ENCODE peak calls at places on chromosomes 7 and 10, in six cellular contexts. One of them, this sample, is unnamed.

GRCh38 chr10:97921581-97922377 is 72.1 kb downstream of the GOLGA7B start:
- DNase-seq in HCT116: no peak
- DNase-seq in PC-3: no peak
- DNase-seq in SK-N-SH: no peak
- DNase-seq in GM23248: peak; percentile 44
- DNase-seq in neural progenitor cell: no peak
- DNase-seq in this sample: no peak

GRCh38 chr7:138164804-138165203 is 88.5 kb downstream of the AKR1D1 start:
- DNase-seq in HCT116: no peak
- DNase-seq in PC-3: no peak
- DNase-seq in SK-N-SH: no peak
- DNase-seq in GM23248: no peak
- DNase-seq in neural progenitor cell: no peak
- DNase-seq in this sample: no peak

GRCh38 chr7:122674502-122674901 is 24.4 kb downstream of the RNF133 start:
- DNase-seq in HCT116: no peak
- DNase-seq in PC-3: peak; percentile 41
- DNase-seq in SK-N-SH: no peak
- DNase-seq in GM23248: peak; percentile 61
- DNase-seq in neural progenitor cell: no peak
- DNase-seq in this sample: no peak

GRCh38 chr7:136183981-136184380 is 206.8 kb upstream of the MTPN start:
- DNase-seq in HCT116: no peak
- DNase-seq in PC-3: peak; percentile 3
- DNase-seq in SK-N-SH: no peak
- DNase-seq in GM23248: peak; percentile 13
- DNase-seq in neural progenitor cell: peak; percentile 45
- DNase-seq in this sample: no peak

GRCh38 chr10:26468691-26469090 is 30.6 kb downstream of the APBB1IP start:
- DNase-seq in HCT116: no peak
- DNase-seq in PC-3: no peak
- DNase-seq in SK-N-SH: no peak
- DNase-seq in GM23248: peak; percentile 42
- DNase-seq in neural progenitor cell: no peak
- DNase-seq in this sample: no peak

GRCh38 chr7:112990619-112991018 is 96.0 kb downstream of the GPR85 start:
- DNase-seq in HCT116: no peak
- DNase-seq in PC-3: peak; percentile 34
- DNase-seq in SK-N-SH: no peak
- DNase-seq in GM23248: peak; percentile 68
- DNase-seq in neural progenitor cell: no peak
- DNase-seq in this sample: no peak

GRCh38 chr7:34895202-34895601 is 142.1 kb downstream of the DPY19L1 start:
- DNase-seq in HCT116: no peak
- DNase-seq in PC-3: no peak
- DNase-seq in SK-N-SH: no peak
- DNase-seq in GM23248: no peak
- DNase-seq in neural progenitor cell: no peak
- DNase-seq in this sample: no peak

GRCh38 chr10:63005246-63005645 is 127.9 kb upstream of the NRBF2 start:
- DNase-seq in HCT116: no peak
- DNase-seq in PC-3: peak; percentile 97
- DNase-seq in SK-N-SH: no peak
- DNase-seq in GM23248: peak; percentile 77
- DNase-seq in neural progenitor cell: no peak
- DNase-seq in this sample: no peak

GRCh38 chr7:14403587-14403986 is 414.1 kb upstream of the ETV1 start:
- DNase-seq in HCT116: no peak
- DNase-seq in PC-3: no peak
- DNase-seq in SK-N-SH: no peak
- DNase-seq in GM23248: no peak
- DNase-seq in neural progenitor cell: no peak
- DNase-seq in this sample: no peak

GRCh38 chr10:28367865-28368541 is 65.1 kb upstream of the MPP7 start:
- DNase-seq in HCT116: no peak
- DNase-seq in PC-3: no peak
- DNase-seq in SK-N-SH: no peak
- DNase-seq in GM23248: no peak
- DNase-seq in neural progenitor cell: no peak
- DNase-seq in this sample: peak; percentile 87

GRCh38 chr10:28367419-28367818 is 64.6 kb upstream of the MPP7 start:
- DNase-seq in HCT116: no peak
- DNase-seq in PC-3: no peak
- DNase-seq in SK-N-SH: no peak
- DNase-seq in GM23248: no peak
- DNase-seq in neural progenitor cell: no peak
- DNase-seq in this sample: no peak

GRCh38 chr10:28370107-28370835 is 67.4 kb upstream of the MPP7 start:
- DNase-seq in HCT116: no peak
- DNase-seq in PC-3: no peak
- DNase-seq in SK-N-SH: no peak
- DNase-seq in GM23248: no peak
- DNase-seq in neural progenitor cell: no peak
- DNase-seq in this sample: no peak

GRCh38 chr10:28365840-28366239 is 63.0 kb upstream of the MPP7 start:
- DNase-seq in HCT116: no peak
- DNase-seq in PC-3: no peak
- DNase-seq in SK-N-SH: no peak
- DNase-seq in GM23248: no peak
- DNase-seq in neural progenitor cell: no peak
- DNase-seq in this sample: no peak

GRCh38 chr10:28366943-28367342 is 64.1 kb upstream of the MPP7 start:
- DNase-seq in HCT116: no peak
- DNase-seq in PC-3: no peak
- DNase-seq in SK-N-SH: no peak
- DNase-seq in GM23248: no peak
- DNase-seq in neural progenitor cell: no peak
- DNase-seq in this sample: no peak
- TF ChIP-seq EZH2phosphoT487 in HCT116: no peak
- TF ChIP-seq EZH2phosphoT487 in PC-3: no peak
- TF ChIP-seq EZH2phosphoT487 in SK-N-SH: no peak
- TF ChIP-seq EZH2phosphoT487 in GM23248: no peak
- TF ChIP-seq EZH2phosphoT487 in neural progenitor cell: no peak
- TF ChIP-seq EZH2phosphoT487 in this sample: no peak

DNA sequence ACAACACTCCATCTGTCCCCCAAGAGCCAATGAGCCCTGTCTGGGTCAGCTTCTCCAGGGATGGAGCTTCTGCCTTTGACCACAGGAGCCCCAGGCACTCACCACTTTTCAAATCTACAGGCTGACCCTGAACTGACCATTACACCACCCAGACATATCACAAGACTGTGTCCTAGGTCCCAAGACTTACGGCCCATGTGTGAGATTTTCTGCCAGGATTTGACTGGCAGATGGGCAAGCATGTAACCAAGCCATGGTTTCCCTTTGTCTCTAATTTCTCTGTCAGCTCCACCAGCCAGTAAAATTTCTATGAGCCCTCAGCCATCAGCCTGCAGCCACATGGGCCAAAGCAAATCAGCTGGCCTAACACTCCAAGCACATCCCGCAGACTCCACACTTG is 92.5 kb downstream of the SH3PXD2A start:
- DNase-seq in HCT116: no peak
- DNase-seq in PC-3: no peak
- DNase-seq in SK-N-SH: no peak
- DNase-seq in GM23248: no peak
- DNase-seq in neural progenitor cell: no peak
- DNase-seq in this sample: no peak
- H3K9ac ChIP-seq in HCT116: no peak overlapping the region
- H3K9ac ChIP-seq in PC-3: no peak overlapping the region
- H3K9ac ChIP-seq in SK-N-SH: no peak overlapping the region
- H3K9ac ChIP-seq in GM23248: no peak overlapping the region
- H3K9ac ChIP-seq in neural progenitor cell: no peak overlapping the region
- H3K9ac ChIP-seq in this sample: no peak overlapping the region

DNA sequence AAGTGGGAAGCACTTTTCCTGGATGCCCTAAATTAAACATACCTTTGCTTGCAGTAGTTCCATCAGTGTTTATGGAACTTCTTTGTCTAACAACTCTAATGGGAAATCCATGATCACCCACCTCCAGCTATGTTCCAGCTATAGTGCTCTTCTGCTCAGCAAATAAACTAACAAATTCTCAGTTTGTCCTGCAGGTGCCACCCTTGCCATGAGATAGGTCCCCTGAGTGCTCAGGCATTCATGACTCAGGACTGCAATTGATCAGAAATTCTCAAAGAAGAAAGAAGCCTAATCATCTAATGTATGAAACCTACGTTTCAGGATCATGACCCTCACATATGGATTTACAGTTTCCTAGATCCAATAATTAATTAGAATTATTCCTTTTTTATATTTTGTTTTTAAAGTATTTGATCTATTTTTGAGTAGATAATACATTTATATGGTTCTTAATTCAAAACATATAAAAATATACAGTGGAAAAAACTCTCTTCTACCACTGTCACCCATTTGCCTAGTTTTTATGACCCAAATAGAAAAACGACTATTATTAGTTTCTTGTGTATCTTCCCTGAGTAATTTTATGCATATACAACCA is 48.7 kb upstream of the DYNC1I1 start:
- DNase-seq in HCT116: peak; percentile 51
- DNase-seq in PC-3: peak; percentile 68
- DNase-seq in SK-N-SH: peak; percentile 72
- DNase-seq in GM23248: peak; percentile 76
- DNase-seq in neural progenitor cell: peak; percentile 77
- DNase-seq in this sample: peak; percentile 75
- TF ChIP-seq EZH2phosphoT487 in HCT116: no peak
- TF ChIP-seq EZH2phosphoT487 in PC-3: no peak
- TF ChIP-seq EZH2phosphoT487 in SK-N-SH: no peak
- TF ChIP-seq EZH2phosphoT487 in GM23248: no peak
- TF ChIP-seq EZH2phosphoT487 in neural progenitor cell: no peak
- TF ChIP-seq EZH2phosphoT487 in this sample: no peak

GRCh38 chr7:28292826-28293528 is 112.4 kb upstream of the JAZF1 start:
- DNase-seq in HCT116: no peak
- DNase-seq in PC-3: peak; percentile 55
- DNase-seq in SK-N-SH: no peak
- DNase-seq in GM23248: no peak
- DNase-seq in neural progenitor cell: no peak
- DNase-seq in this sample: no peak
- H3K9ac ChIP-seq in HCT116: no peak overlapping the region
- H3K9ac ChIP-seq in PC-3: no peak overlapping the region
- H3K9ac ChIP-seq in SK-N-SH: no peak overlapping the region
- H3K9ac ChIP-seq in GM23248: no peak overlapping the region
- H3K9ac ChIP-seq in neural progenitor cell: no peak overlapping the region
- H3K9ac ChIP-seq in this sample: no peak overlapping the region

GRCh38 chr7:26553582-26553981 is 261.9 kb downstream of the SNX10 start:
- DNase-seq in HCT116: no peak
- DNase-seq in PC-3: no peak
- DNase-seq in SK-N-SH: peak; percentile 49
- DNase-seq in GM23248: no peak
- DNase-seq in neural progenitor cell: no peak
- DNase-seq in this sample: no peak

GRCh38 chr7:26551740-26552139 is 260.1 kb downstream of the SNX10 start:
- DNase-seq in HCT116: no peak
- DNase-seq in PC-3: no peak
- DNase-seq in SK-N-SH: no peak
- DNase-seq in GM23248: no peak
- DNase-seq in neural progenitor cell: no peak
- DNase-seq in this sample: no peak

GRCh38 chr7:26553128-26553527 is 261.5 kb downstream of the SNX10 start:
- DNase-seq in HCT116: no peak
- DNase-seq in PC-3: peak; percentile 15
- DNase-seq in SK-N-SH: no peak
- DNase-seq in GM23248: no peak
- DNase-seq in neural progenitor cell: no peak
- DNase-seq in this sample: no peak

GRCh38 chr7:26560857-26561256 is 269.2 kb downstream of the SNX10 start:
- DNase-seq in HCT116: no peak
- DNase-seq in PC-3: peak; percentile 71
- DNase-seq in SK-N-SH: no peak
- DNase-seq in GM23248: no peak
- DNase-seq in neural progenitor cell: no peak
- DNase-seq in this sample: no peak

GRCh38 chr7:26555971-26556830 is 264.5 kb downstream of the SNX10 start:
- DNase-seq in HCT116: no peak
- DNase-seq in PC-3: no peak
- DNase-seq in SK-N-SH: peak; percentile 39
- DNase-seq in GM23248: no peak
- DNase-seq in neural progenitor cell: no peak
- DNase-seq in this sample: no peak
- TF ChIP-seq EZH2phosphoT487 in HCT116: no peak
- TF ChIP-seq EZH2phosphoT487 in PC-3: no peak
- TF ChIP-seq EZH2phosphoT487 in SK-N-SH: no peak
- TF ChIP-seq EZH2phosphoT487 in GM23248: no peak
- TF ChIP-seq EZH2phosphoT487 in neural progenitor cell: no peak
- TF ChIP-seq EZH2phosphoT487 in this sample: no peak

GRCh38 chr7:502296-502695 is 17.4 kb downstream of the PDGFA start:
- DNase-seq in HCT116: no peak
- DNase-seq in PC-3: no peak
- DNase-seq in SK-N-SH: no peak
- DNase-seq in GM23248: no peak
- DNase-seq in neural progenitor cell: no peak
- DNase-seq in this sample: no peak
- H3K9ac ChIP-seq in HCT116: no peak overlapping the region
- H3K9ac ChIP-seq in PC-3: no peak overlapping the region
- H3K9ac ChIP-seq in SK-N-SH: no peak overlapping the region
- H3K9ac ChIP-seq in GM23248: no peak overlapping the region
- H3K9ac ChIP-seq in neural progenitor cell: no peak overlapping the region
- H3K9ac ChIP-seq in this sample: no peak overlapping the region

DNA sequence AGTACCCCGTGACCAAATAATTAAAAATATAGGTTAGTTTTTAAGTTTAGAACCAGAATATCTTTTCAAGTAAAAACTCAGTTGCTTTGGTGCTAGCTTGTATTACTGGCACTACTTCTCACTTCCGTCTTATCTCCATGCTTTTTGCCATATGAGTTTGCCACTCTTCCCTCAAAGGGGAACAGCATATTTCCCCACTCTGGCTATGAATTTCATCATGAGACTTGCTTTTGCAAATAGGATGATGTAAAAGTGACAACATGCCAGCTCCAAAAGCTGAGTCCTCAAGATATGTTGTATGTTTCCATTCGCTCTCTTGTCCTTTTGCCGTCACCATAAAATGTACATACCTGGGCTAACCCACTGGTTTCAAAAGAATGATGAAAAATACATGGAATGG is 178.1 kb upstream of the SEMA3A start:
- DNase-seq in HCT116: no peak
- DNase-seq in PC-3: no peak
- DNase-seq in SK-N-SH: no peak
- DNase-seq in GM23248: peak; percentile 47
- DNase-seq in neural progenitor cell: no peak
- DNase-seq in this sample: no peak
- TF ChIP-seq EZH2phosphoT487 in HCT116: no peak
- TF ChIP-seq EZH2phosphoT487 in PC-3: no peak
- TF ChIP-seq EZH2phosphoT487 in SK-N-SH: no peak
- TF ChIP-seq EZH2phosphoT487 in GM23248: no peak
- TF ChIP-seq EZH2phosphoT487 in neural progenitor cell: no peak
- TF ChIP-seq EZH2phosphoT487 in this sample: no peak